ENCODE peak calls at places on chromosomes 12 and 14, in four cellular contexts. One of them, this sample, is unnamed.

GRCh38 chr12:49389092-49389703 is 21.9 kb downstream of the SPATS2 start:
- DNase-seq in trophoblast cell: peak; percentile 43
- DNase-seq in left ventricle myocardium inferior: peak; percentile 36
- DNase-seq in GM23248: no peak
- DNase-seq in this sample: no peak

GRCh38 chr14:85124896-85125295 is 405.0 kb upstream of the FLRT2 start:
- DNase-seq in GM23248: no peak
- DNase-seq in trophoblast cell: no peak
- DNase-seq in left ventricle myocardium inferior: no peak
- DNase-seq in this sample: no peak

GRCh38 chr12:115871714-115872113 is 405.8 kb downstream of the MED13L start:
- DNase-seq in GM23248: peak; percentile 50
- DNase-seq in left ventricle myocardium inferior: no peak
- DNase-seq in trophoblast cell: peak; percentile 12
- DNase-seq in this sample: no peak

GRCh38 chr12:19369691-19370148 is 69.6 kb upstream of the AEBP2 start:
- DNase-seq in trophoblast cell: no peak
- DNase-seq in left ventricle myocardium inferior: no peak
- DNase-seq in GM23248: peak; percentile 70
- DNase-seq in this sample: no peak

GRCh38 chr14:72894323-72894622 is 372 bp upstream of the DPF3 start:
- DNase-seq in trophoblast cell: no peak
- DNase-seq in left ventricle myocardium inferior: no peak
- DNase-seq in GM23248: no peak
- DNase-seq in this sample: no peak

GRCh38 chr14:104680806-104681688 is 8.4 kb upstream of the INF2 start:
- DNase-seq in GM23248: peak; percentile 94
- DNase-seq in left ventricle myocardium inferior: peak; percentile 49
- DNase-seq in trophoblast cell: peak; percentile 56
- DNase-seq in this sample: no peak

GRCh38 chr14:31449971-31450610 is 7.2 kb downstream of the DTD2 start:
- DNase-seq in trophoblast cell: peak; percentile 28
- DNase-seq in left ventricle myocardium inferior: no peak
- DNase-seq in GM23248: peak; percentile 68
- DNase-seq in this sample: no peak

GRCh38 chr14:73208390-73208789 is 28.9 kb upstream of the PAPLN start:
- DNase-seq in trophoblast cell: no peak
- DNase-seq in left ventricle myocardium inferior: no peak
- DNase-seq in GM23248: no peak
- DNase-seq in this sample: no peak

GRCh38 chr14:20490563-20490962 is 14.8 kb upstream of the RNASE10 start:
- DNase-seq in left ventricle myocardium inferior: no peak
- DNase-seq in GM23248: no peak
- DNase-seq in trophoblast cell: no peak
- DNase-seq in this sample: no peak

GRCh38 chr12:120625557-120626419 is 14.6 kb upstream of the CABP1 start:
- DNase-seq in trophoblast cell: peak; percentile 33
- DNase-seq in GM23248: no peak
- DNase-seq in left ventricle myocardium inferior: no peak
- DNase-seq in this sample: no peak

GRCh38 chr14:62143235-62143634 is 381.0 kb downstream of the SNAPC1 start:
- DNase-seq in left ventricle myocardium inferior: no peak
- DNase-seq in GM23248: peak; percentile 78
- DNase-seq in trophoblast cell: no peak
- DNase-seq in this sample: no peak

GRCh38 chr12:131636940-131637750 is 73.7 kb upstream of the SFSWAP start:
- DNase-seq in GM23248: no peak
- DNase-seq in left ventricle myocardium inferior: no peak
- DNase-seq in trophoblast cell: no peak
- DNase-seq in this sample: no peak

GRCh38 chr14:73783107-73783727 is 68.4 kb upstream of the PTGR2 start:
- DNase-seq in trophoblast cell: no peak
- DNase-seq in left ventricle myocardium inferior: no peak
- DNase-seq in GM23248: no peak
- DNase-seq in this sample: no peak

GRCh38 chr12:25054783-25055144 is 105.9 kb upstream of the BCAT1 start:
- DNase-seq in GM23248: peak; percentile 4
- DNase-seq in left ventricle myocardium inferior: no peak
- DNase-seq in trophoblast cell: no peak
- DNase-seq in this sample: no peak

GRCh38 chr12:32107376-32108267 is 975 bp downstream of the BICD1 start:
- DNase-seq in trophoblast cell: peak; percentile 22
- DNase-seq in GM23248: peak; percentile 90
- DNase-seq in left ventricle myocardium inferior: no peak
- DNase-seq in this sample: no peak

GRCh38 chr12:105334568-105334967 is 4.1 kb downstream of the C12orf75 start:
- DNase-seq in left ventricle myocardium inferior: no peak
- DNase-seq in trophoblast cell: peak; percentile 54
- DNase-seq in GM23248: peak; percentile 84
- DNase-seq in this sample: no peak

GRCh38 chr12:88017964-88018363 is 11.2 kb downstream of the C12orf50 start:
- DNase-seq in left ventricle myocardium inferior: no peak
- DNase-seq in trophoblast cell: no peak
- DNase-seq in GM23248: no peak
- DNase-seq in this sample: no peak

GRCh38 chr12:109446-109845 is 42.9 kb downstream of the IQSEC3 start:
- DNase-seq in trophoblast cell: no peak
- DNase-seq in GM23248: no peak
- DNase-seq in left ventricle myocardium inferior: no peak
- DNase-seq in this sample: no peak

GRCh38 chr12:108594-108993 is 42.0 kb downstream of the IQSEC3 start:
- DNase-seq in GM23248: no peak
- DNase-seq in left ventricle myocardium inferior: peak; percentile 43
- DNase-seq in trophoblast cell: no peak
- DNase-seq in this sample: no peak

GRCh38 chr12:111699-112591 is 45.4 kb downstream of the IQSEC3 start:
- DNase-seq in left ventricle myocardium inferior: no peak
- DNase-seq in trophoblast cell: peak; percentile 5
- DNase-seq in GM23248: no peak
- DNase-seq in this sample: no peak

GRCh38 chr12:113347-113746 is 46.8 kb downstream of the IQSEC3 start:
- DNase-seq in GM23248: no peak
- DNase-seq in left ventricle myocardium inferior: no peak
- DNase-seq in trophoblast cell: no peak
- DNase-seq in this sample: no peak

DNA sequence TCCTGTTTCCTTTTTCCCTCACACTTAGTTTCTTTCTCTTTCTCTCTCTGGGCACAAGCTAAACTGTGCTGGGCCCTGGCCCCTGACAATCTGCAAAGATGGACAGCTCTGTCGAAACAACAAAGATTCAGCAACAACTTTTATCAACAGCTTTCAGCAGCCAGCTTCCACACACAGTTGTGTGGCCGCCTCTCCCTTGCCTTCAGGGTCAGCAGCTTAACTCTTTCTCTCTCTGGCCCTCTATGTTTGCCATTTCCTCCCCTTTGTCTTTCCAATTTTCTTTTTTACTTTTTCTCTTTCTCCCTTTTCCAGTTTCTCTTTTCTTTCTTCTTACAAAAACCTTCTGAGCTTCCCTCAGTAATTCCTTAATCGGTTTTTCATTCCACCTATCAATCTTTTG is 43.3 kb downstream of the IQSEC3 start:
- DNase-seq in GM23248: no peak
- DNase-seq in left ventricle myocardium inferior: no peak
- DNase-seq in trophoblast cell: no peak
- DNase-seq in this sample: no peak
- H3K4me3 ChIP-seq in GM23248: no peak overlapping the region
- H3K4me3 ChIP-seq in left ventricle myocardium inferior: no peak overlapping the region
- H3K4me3 ChIP-seq in trophoblast cell: no peak overlapping the region
- H3K4me3 ChIP-seq in this sample: no peak overlapping the region

GRCh38 chr12:100986595-100987547 is 192.3 kb downstream of the ANO4 start:
- DNase-seq in GM23248: peak; percentile 66
- DNase-seq in left ventricle myocardium inferior: no peak
- DNase-seq in trophoblast cell: no peak
- DNase-seq in this sample: no peak
- H3K27ac ChIP-seq in GM23248: peak overlapping the region; percentile 80
- H3K27ac ChIP-seq in left ventricle myocardium inferior: no peak overlapping the region
- H3K27ac ChIP-seq in trophoblast cell: peak overlapping the region; percentile 65
- H3K27ac ChIP-seq in this sample: no peak overlapping the region

GRCh38 chr12:71504471-71504852 is 64.9 kb downstream of the LGR5 start:
- DNase-seq in GM23248: no peak
- DNase-seq in left ventricle myocardium inferior: peak; percentile 21
- DNase-seq in trophoblast cell: no peak
- DNase-seq in this sample: no peak

GRCh38 chr12:71509705-71510104 is 70.1 kb downstream of the LGR5 start:
- DNase-seq in left ventricle myocardium inferior: no peak
- DNase-seq in GM23248: no peak
- DNase-seq in trophoblast cell: no peak
- DNase-seq in this sample: no peak

GRCh38 chr12:71499834-71500233 is 60.2 kb downstream of the LGR5 start:
- DNase-seq in left ventricle myocardium inferior: no peak
- DNase-seq in trophoblast cell: no peak
- DNase-seq in GM23248: no peak
- DNase-seq in this sample: no peak

DNA sequence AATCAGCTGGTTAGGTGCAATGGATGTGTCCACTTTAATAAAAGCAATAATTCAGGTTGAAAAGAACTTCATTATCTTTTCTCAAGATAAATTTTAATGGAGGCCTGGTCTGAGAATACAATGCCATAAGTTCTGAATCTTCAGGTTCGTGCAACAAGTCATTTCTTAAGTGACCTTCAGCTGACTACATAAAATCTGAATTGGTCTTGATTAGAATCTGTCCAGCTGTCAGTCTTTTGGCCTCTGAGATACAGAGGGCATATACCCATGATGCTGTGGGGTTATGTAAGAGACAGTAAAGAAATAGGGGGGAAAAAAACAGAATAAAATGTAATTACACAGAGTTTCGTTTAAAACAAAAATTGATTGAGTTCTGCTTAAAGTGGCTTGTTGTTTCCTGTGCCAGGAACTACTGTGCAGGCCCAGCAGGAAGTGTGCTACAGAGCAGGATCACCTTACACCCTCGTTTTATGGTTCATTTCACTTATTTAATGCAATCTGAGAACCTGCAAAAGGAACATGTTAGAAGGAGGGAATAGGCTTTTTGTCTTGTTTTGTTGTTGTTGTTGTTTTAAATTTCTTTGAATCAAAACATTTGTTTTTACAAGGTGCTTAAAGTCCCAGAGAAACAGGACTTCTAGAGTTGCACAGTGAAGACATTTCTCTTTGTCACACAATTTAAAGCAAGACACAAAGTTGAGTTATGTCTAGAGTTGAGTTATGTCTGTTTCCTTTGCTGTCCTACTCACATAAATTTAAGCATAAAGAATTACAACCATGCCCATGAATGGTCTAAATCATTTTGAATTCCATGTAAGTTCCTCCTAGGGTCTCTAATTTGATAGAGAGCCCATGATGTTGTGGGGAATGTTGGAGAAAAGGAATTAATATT is 64.2 kb downstream of the LGR5 start:
- DNase-seq in trophoblast cell: no peak
- DNase-seq in left ventricle myocardium inferior: no peak
- DNase-seq in GM23248: no peak
- DNase-seq in this sample: no peak
- H3K4me3 ChIP-seq in trophoblast cell: no peak overlapping the region
- H3K4me3 ChIP-seq in left ventricle myocardium inferior: no peak overlapping the region
- H3K4me3 ChIP-seq in GM23248: no peak overlapping the region
- H3K4me3 ChIP-seq in this sample: no peak overlapping the region

GRCh38 chr12:56300644-56301464 is 724 bp upstream of the CS start:
- DNase-seq in GM23248: no peak
- DNase-seq in left ventricle myocardium inferior: no peak
- DNase-seq in trophoblast cell: no peak
- DNase-seq in this sample: no peak
- H3K27ac ChIP-seq in GM23248: peak overlapping the region; percentile 68
- H3K27ac ChIP-seq in left ventricle myocardium inferior: peak overlapping the region; percentile 99
- H3K27ac ChIP-seq in trophoblast cell: peak overlapping the region; percentile 6
- H3K27ac ChIP-seq in this sample: peak overlapping the region; percentile 84

GRCh38 chr12:9784816-9785215 is 24.1 kb upstream of the CD69 start:
- DNase-seq in GM23248: no peak
- DNase-seq in left ventricle myocardium inferior: no peak
- DNase-seq in trophoblast cell: no peak
- DNase-seq in this sample: no peak
- H3K4me3 ChIP-seq in GM23248: no peak overlapping the region
- H3K4me3 ChIP-seq in left ventricle myocardium inferior: no peak overlapping the region
- H3K4me3 ChIP-seq in trophoblast cell: no peak overlapping the region
- H3K4me3 ChIP-seq in this sample: no peak overlapping the region

GRCh38 chr12:47811581-47812484 is 7.9 kb downstream of the HDAC7 start:
- DNase-seq in left ventricle myocardium inferior: peak; percentile 70
- DNase-seq in trophoblast cell: no peak
- DNase-seq in GM23248: peak; percentile 92
- DNase-seq in this sample: no peak

GRCh38 chr12:47811070-47811391 is 8.7 kb downstream of the HDAC7 start:
- DNase-seq in trophoblast cell: no peak
- DNase-seq in left ventricle myocardium inferior: no peak
- DNase-seq in GM23248: no peak
- DNase-seq in this sample: no peak

GRCh38 chr12:47813491-47814196 is 6.1 kb downstream of the HDAC7 start:
- DNase-seq in left ventricle myocardium inferior: no peak
- DNase-seq in GM23248: no peak
- DNase-seq in trophoblast cell: no peak
- DNase-seq in this sample: no peak

GRCh38 chr12:47814539-47815170 is 5.0 kb downstream of the HDAC7 start:
- DNase-seq in left ventricle myocardium inferior: no peak
- DNase-seq in trophoblast cell: no peak
- DNase-seq in GM23248: no peak
- DNase-seq in this sample: no peak

DNA sequence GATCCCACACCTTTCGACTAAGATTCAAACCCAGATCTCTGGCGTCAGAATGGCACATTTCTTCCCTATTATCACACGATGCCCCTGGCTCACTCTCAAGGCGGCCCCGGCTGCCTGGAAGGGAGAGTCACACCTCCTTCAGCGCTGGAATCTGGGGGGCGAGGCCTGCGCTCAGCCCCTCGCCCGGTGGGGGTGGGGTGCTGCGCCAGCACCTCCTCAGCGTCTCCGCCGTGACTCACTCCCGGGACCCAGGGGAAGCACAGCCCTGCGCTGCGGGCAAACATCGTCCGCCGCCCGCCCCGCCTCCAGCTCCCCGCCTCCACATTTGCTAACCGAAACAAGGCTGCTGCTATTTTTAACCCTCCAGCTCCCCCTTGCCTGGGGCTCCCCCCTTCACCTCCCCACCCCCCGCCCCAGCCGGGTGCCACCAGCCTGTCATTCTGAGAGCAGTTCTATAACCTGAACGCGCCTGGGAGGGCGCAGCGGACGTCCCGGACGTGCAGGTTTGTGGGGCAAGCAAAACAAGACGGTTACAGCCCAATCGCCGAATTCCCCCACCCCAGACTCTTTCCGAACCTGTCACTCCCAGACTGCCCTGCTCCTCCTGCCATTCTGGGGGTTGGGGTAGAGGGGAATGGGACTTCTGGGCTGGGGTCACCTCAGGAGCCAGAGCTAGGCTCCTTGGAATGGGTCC is 6.8 kb downstream of the HDAC7 start:
- DNase-seq in GM23248: peak; percentile 95
- DNase-seq in trophoblast cell: peak; percentile 54
- DNase-seq in left ventricle myocardium inferior: peak; percentile 91
- DNase-seq in this sample: peak; percentile 96
- H3K27ac ChIP-seq in GM23248: peak overlapping the region; percentile 99
- H3K27ac ChIP-seq in trophoblast cell: peak overlapping the region; percentile 91
- H3K27ac ChIP-seq in left ventricle myocardium inferior: peak overlapping the region; percentile 99
- H3K27ac ChIP-seq in this sample: peak overlapping the region; percentile 99

GRCh38 chr12:114671321-114671663 is 12.7 kb downstream of the TBX3 start:
- DNase-seq in GM23248: peak; percentile 19
- DNase-seq in left ventricle myocardium inferior: no peak
- DNase-seq in trophoblast cell: no peak
- DNase-seq in this sample: no peak
- H3K4me3 ChIP-seq in GM23248: peak overlapping the region; percentile 71
- H3K4me3 ChIP-seq in left ventricle myocardium inferior: peak overlapping the region; percentile 51
- H3K4me3 ChIP-seq in trophoblast cell: no peak overlapping the region
- H3K4me3 ChIP-seq in this sample: peak overlapping the region; percentile 54

This sample was measured in vagina.